ENCODE peak calls at places on chromosomes 16 and 17, in ten cellular contexts. E, I, W, X, P, F, C, H, B and D are unnamed samples.

GRCh38 chr17:74512624-74513084 is 18.6 kb downstream of the CD300LB start:
- DNase-seq in F (peak; percentile 18), I (no peak), W (no peak), C (no peak), E (no peak), P (peak; percentile 25), X (no peak), B (no peak), H (no peak), D (no peak)

GRCh38 chr17:6753565-6753964 is 2.3 kb upstream of the XAF1 start:
- DNase-seq in H (no peak), W (no peak), E (no peak), I (no peak), C (no peak), B (no peak), F (no peak), X (no peak), P (no peak), D (no peak)

GRCh38 chr17:20095366-20096080 is 86.4 kb downstream of the SPECC1 start:
- DNase-seq in F (peak; percentile 36), X (peak; percentile 84), E (no peak), W (no peak), P (no peak), C (peak; percentile 44), H (peak; percentile 60), I (peak; percentile 21), B (peak; percentile 13), D (no peak)

GRCh38 chr17:30831257-30831656 is 509 bp upstream of the ATAD5 start:
- DNase-seq in H (no peak), F (no peak), E (peak; percentile 36), P (peak; percentile 54), X (peak; percentile 54), C (no peak), I (no peak), B (peak; percentile 5), W (no peak), D (no peak)

GRCh38 chr17:55462234-55462633 is 40.6 kb upstream of the MMD start:
- DNase-seq in C (no peak), I (no peak), E (no peak), W (no peak), F (no peak), P (no peak), B (no peak), H (no peak), X (no peak), D (no peak)

GRCh38 chr17:56114469-56114868 is 38.8 kb upstream of the ANKFN1 start:
- DNase-seq in W (no peak), B (no peak), P (no peak), I (no peak), H (no peak), X (no peak), E (no peak), C (no peak), F (no peak), D (no peak)

GRCh38 chr17:76515291-76515949 is 14.2 kb upstream of the RHBDF2 start:
- DNase-seq in P (peak; percentile 91), B (peak; percentile 97), C (peak; percentile 73), H (no peak), W (peak; percentile 84), X (no peak), I (peak; percentile 36), F (peak; percentile 91), E (peak; percentile 73), D (no peak)

GRCh38 chr17:27157898-27158297 is 136.0 kb upstream of the WSB1 start:
- DNase-seq in C (no peak), X (no peak), W (no peak), I (no peak), F (no peak), H (no peak), P (no peak), B (no peak), E (no peak), D (no peak)

GRCh38 chr16:240559-240958 is 5.9 kb downstream of the FAM234A start:
- DNase-seq in B (no peak), I (no peak), E (no peak), P (no peak), C (no peak), F (no peak), X (no peak), W (no peak), H (no peak), D (no peak)

GRCh38 chr17:39143552-39144093 is 7.8 kb downstream of the PLXDC1 start:
- DNase-seq in E (no peak), P (no peak), X (no peak), C (no peak), H (no peak), I (no peak), B (no peak), F (no peak), W (no peak), D (no peak)

GRCh38 chr16:15643453-15644305 is 725 bp upstream of the MARF1 start:
- DNase-seq in X (no peak), B (peak; percentile 59), I (peak; percentile 11), E (no peak), H (no peak), W (peak; percentile 33), C (no peak), F (no peak), P (peak; percentile 64), D (no peak)

GRCh38 chr16:66300501-66300900 is 66.0 kb upstream of the CDH5 start:
- DNase-seq in I (no peak), X (no peak), H (no peak), F (no peak), E (no peak), W (peak; percentile 0), P (no peak), B (no peak), C (no peak), D (no peak)

DNA sequence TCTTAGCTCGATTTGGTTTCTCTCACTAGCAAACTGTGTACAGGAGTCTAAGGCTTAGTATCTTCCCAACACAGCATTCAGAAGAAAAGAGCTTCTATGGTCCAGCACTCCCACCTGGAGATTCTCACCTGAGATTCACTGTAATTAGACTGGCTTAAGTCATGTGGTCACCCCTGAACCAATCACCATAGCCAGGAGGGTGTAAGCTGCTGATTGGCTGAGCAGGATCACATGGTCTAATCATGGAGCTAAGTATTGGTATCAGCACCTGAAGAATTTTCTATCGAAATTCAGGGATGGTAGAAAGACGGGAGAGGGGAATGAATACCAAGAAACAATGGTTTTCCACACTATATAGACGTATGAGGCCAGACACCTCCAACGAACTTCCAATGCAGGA is 359.8 kb upstream of the ERCC4 start:
- DNase-seq in B (no peak), X (no peak), W (no peak), F (no peak), C (no peak), H (no peak), I (no peak), P (no peak), E (no peak), D (no peak)
- TF ChIP-seq CTCF in B (no peak), X (no peak), W (no peak), F (no peak), C (no peak), H (no peak), I (no peak), P (no peak), E (no peak), D (no peak)

DNA sequence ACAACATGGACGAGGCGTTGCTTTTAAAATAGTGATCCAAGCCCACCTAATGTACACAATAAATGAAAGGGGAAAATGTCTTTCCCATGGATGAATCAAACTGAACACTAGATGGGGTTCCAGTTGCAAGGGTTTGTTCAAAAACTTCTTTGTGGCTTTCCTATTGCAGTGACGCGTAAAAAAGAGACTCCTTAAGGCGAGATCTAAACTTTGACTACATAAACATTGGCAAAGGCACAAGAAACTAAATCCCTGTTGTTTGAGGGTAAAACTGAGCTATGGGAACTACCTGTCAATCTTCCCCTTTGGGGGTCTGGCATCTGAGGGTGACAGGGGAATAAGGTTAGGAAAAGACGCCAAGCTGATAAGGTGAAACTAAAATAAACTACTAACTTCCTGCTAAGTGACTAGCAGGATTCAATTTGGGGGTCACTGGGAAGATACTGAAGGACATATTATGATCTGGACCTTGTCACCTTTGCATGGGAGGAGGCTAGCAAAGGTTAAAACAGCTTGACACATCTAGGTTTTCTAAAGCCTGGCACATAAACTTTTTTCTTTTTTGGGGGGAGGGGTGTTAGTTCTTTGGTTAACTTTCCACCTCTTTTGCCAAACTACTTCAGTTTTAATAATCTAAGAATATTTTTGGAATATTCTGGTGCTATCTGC is 4.7 kb downstream of the SALL1 start:
- DNase-seq in C (no peak), B (peak; percentile 75), H (no peak), F (no peak), I (no peak), X (no peak), E (no peak), P (no peak), W (no peak), D (no peak)
- TF ChIP-seq CTCF in C (no peak), B (peak; percentile 73), H (no peak), F (no peak), I (no peak), X (peak; percentile 41), E (no peak), P (no peak), W (no peak), D (no peak)

GRCh38 chr16:73739049-73739769 is 557.4 kb upstream of the PSMD7 start:
- DNase-seq in E (no peak), W (no peak), H (no peak), C (no peak), B (no peak), I (no peak), X (no peak), P (no peak), F (peak; percentile 41), D (no peak)

GRCh38 chr16:73746554-73746953 is 550.1 kb upstream of the PSMD7 start:
- DNase-seq in I (no peak), X (no peak), F (no peak), W (no peak), H (no peak), C (no peak), B (no peak), E (no peak), P (peak; percentile 5), D (no peak)

GRCh38 chr16:73747328-73747727 is 549.3 kb upstream of the PSMD7 start:
- DNase-seq in F (no peak), H (no peak), X (no peak), B (no peak), W (no peak), C (no peak), E (no peak), P (no peak), I (no peak), D (no peak)

GRCh38 chr16:73743665-73744496 is 552.7 kb upstream of the PSMD7 start:
- DNase-seq in H (peak; percentile 29), X (peak; percentile 35), W (no peak), F (no peak), C (no peak), E (no peak), I (no peak), P (no peak), B (no peak), D (no peak)
- TF ChIP-seq CTCF in H (no peak), X (peak; percentile 73), W (no peak), F (no peak), C (no peak), E (no peak), I (no peak), P (no peak), B (no peak), D (no peak)

DNA sequence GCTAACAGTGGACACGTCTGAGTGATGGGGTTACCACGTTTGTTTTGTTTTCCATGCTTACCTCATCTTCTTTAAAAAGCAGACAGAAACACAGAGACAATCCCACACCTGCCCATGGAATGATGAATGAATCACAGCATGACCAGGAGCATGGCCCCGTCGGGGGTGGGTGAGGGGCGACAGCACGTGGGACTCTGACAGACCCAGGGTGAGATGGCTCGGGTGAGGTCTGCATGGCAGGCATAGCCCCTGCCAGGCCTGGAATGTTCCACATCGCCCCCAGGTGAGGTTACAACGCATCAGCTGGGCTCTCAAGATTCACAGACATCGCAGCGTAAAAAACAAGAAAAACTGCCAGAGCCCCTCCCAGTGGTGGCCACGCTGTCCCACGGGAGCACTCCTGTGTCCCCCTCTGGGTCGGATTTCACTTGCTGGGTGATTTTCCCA is 18.1 kb downstream of the SLC7A5 start:
- DNase-seq in F (peak; percentile 69), W (no peak), B (no peak), X (no peak), I (no peak), E (no peak), P (no peak), C (no peak), H (no peak), D (no peak)
- TF ChIP-seq CTCF in F (no peak), W (no peak), B (no peak), X (no peak), I (no peak), E (no peak), P (no peak), C (no peak), H (no peak), D (no peak)